ENCODE peak calls at places on chromosomes 11 and 22, in ten cellular contexts. V is GM23248; Z is H1; G is HCT116; A is Peyer's patch; D is iPS DF 6.9; E is left ventricle myocardium inferior; B is spleen; P is endodermal cell; S is CD8-positive, alpha-beta memory T cell. T is an unnamed sample.

GRCh38 chr11:2595205-2595604 is 104.6 kb downstream of the KCNQ1OT1 start:
- DNase-seq in V (no peak), Z (no peak), G (no peak), A (no peak), D (no peak), E (no peak), B (no peak), P (no peak), S (no peak), T (no peak)

GRCh38 chr11:75447415-75447814 is 14.4 kb upstream of the KLHL35 start:
- DNase-seq in V (no peak), Z (no peak), G (no peak), A (no peak), D (no peak), E (no peak), B (no peak), P (no peak), S (no peak), T (no peak)

GRCh38 chr11:70474710-70475109 is 76.4 kb downstream of the CTTN start:
- DNase-seq in V (no peak), Z (no peak), G (no peak), A (no peak), D (no peak), E (no peak), B (no peak), P (no peak), S (no peak), T (no peak)

GRCh38 chr11:76317296-76317695 is 63.6 kb downstream of the THAP12 start:
- DNase-seq in V (no peak), Z (no peak), G (no peak), A (no peak), D (no peak), E (no peak), B (no peak), P (no peak), S (no peak), T (no peak)

GRCh38 chr11:119169272-119169719 is 771 bp downstream of the NLRX1 start:
- DNase-seq in V (peak; percentile 62), Z (peak; percentile 79), G (peak; percentile 53), A (no peak), D (peak; percentile 60), E (peak; percentile 35), B (peak; percentile 85), P (peak; percentile 92), S (no peak), T (peak; percentile 52)

GRCh38 chr11:58654079-58654907 is 31.8 kb downstream of the CNTF start:
- DNase-seq in V (peak; percentile 88), Z (peak; percentile 88), G (peak; percentile 68), A (peak; percentile 84), D (peak; percentile 60), E (peak; percentile 72), B (peak; percentile 92), P (peak; percentile 94), S (peak; percentile 58), T (no peak)

GRCh38 chr11:76235233-76236091 is 29.2 kb upstream of the WNT11 start:
- DNase-seq in V (peak; percentile 96), Z (peak; percentile 99), G (peak; percentile 79), A (peak; percentile 88), D (no peak), E (peak; percentile 84), B (peak; percentile 95), P (peak; percentile 98), S (peak; percentile 84), T (peak; percentile 87)

GRCh38 chr22:24459911-24460310 is 32.5 kb downstream of the ADORA2A start:
- DNase-seq in V (no peak), Z (no peak), G (no peak), A (no peak), D (no peak), E (no peak), B (no peak), P (peak; percentile 14), S (no peak), T (no peak)

GRCh38 chr22:37228106-37229011 is 15.7 kb downstream of the RAC2 start:
- DNase-seq in V (peak; percentile 53), Z (no peak), G (peak; percentile 37), A (peak; percentile 66), D (no peak), E (peak; percentile 43), B (peak; percentile 88), P (no peak), S (peak; percentile 37), T (no peak)

GRCh38 chr22:37229805-37230672 is 14.0 kb downstream of the RAC2 start:
- DNase-seq in V (peak; percentile 90), Z (no peak), G (peak; percentile 51), A (peak; percentile 97), D (no peak), E (peak; percentile 46), B (peak; percentile 97), P (no peak), S (peak; percentile 87), T (no peak)

GRCh38 chr22:37230673-37231405 is 13.2 kb downstream of the RAC2 start:
- DNase-seq in V (no peak), Z (no peak), G (no peak), A (peak; percentile 65), D (no peak), E (no peak), B (peak; percentile 71), P (peak; percentile 38), S (peak; percentile 51), T (no peak)

GRCh38 chr22:37231406-37232139 is 12.5 kb downstream of the RAC2 start:
- DNase-seq in V (no peak), Z (no peak), G (no peak), A (no peak), D (no peak), E (no peak), B (peak; percentile 82), P (peak; percentile 24), S (no peak), T (no peak)

GRCh38 chr22:37229012-37229804 is 14.9 kb downstream of the RAC2 start:
- DNase-seq in V (peak; percentile 85), Z (no peak), G (peak; percentile 43), A (peak; percentile 46), D (no peak), E (no peak), B (peak; percentile 87), P (no peak), S (peak; percentile 41), T (peak; percentile 50)
- H3K4me1 ChIP-seq in V (peaks cover 23% of the 10 kb centered on the region), Z (no peaks in the 10 kb centered on the region), G (peaks cover 24% of the 10 kb centered on the region), A (peaks cover 24% of the 10 kb centered on the region), D (no peaks in the 10 kb centered on the region), E (no peaks in the 10 kb centered on the region), B (peaks cover 91% of the 10 kb centered on the region), P (no peaks in the 10 kb centered on the region), S (peaks cover 94% of the 10 kb centered on the region), T (peaks cover 17% of the 10 kb centered on the region)

GRCh38 chr11:64675417-64676252 is 47.4 kb downstream of the NRXN2 start:
- DNase-seq in V (peak; percentile 97), Z (no peak), G (no peak), A (no peak), D (no peak), E (peak; percentile 80), B (no peak), P (no peak), S (no peak), T (peak; percentile 32)

GRCh38 chr11:64672875-64673274 is 50.1 kb downstream of the NRXN2 start:
- DNase-seq in V (no peak), Z (no peak), G (no peak), A (no peak), D (no peak), E (no peak), B (no peak), P (no peak), S (no peak), T (no peak)

GRCh38 chr11:64676253-64676615 is 46.8 kb downstream of the NRXN2 start:
- DNase-seq in V (no peak), Z (no peak), G (no peak), A (no peak), D (no peak), E (no peak), B (no peak), P (no peak), S (no peak), T (no peak)

GRCh38 chr11:64673279-64673678 is 49.7 kb downstream of the NRXN2 start:
- DNase-seq in V (no peak), Z (no peak), G (no peak), A (no peak), D (no peak), E (no peak), B (no peak), P (no peak), S (no peak), T (no peak)

GRCh38 chr11:64674774-64675173 is 48.2 kb downstream of the NRXN2 start:
- DNase-seq in V (no peak), Z (no peak), G (no peak), A (no peak), D (no peak), E (no peak), B (no peak), P (no peak), S (no peak), T (no peak)
- H3K4me1 ChIP-seq in V (peaks cover 12% of the 10 kb centered on the region), Z (no peaks in the 10 kb centered on the region), G (no peaks in the 10 kb centered on the region), A (no peaks in the 10 kb centered on the region), D (no peaks in the 10 kb centered on the region), E (peaks cover 16% of the 10 kb centered on the region), B (peaks cover 9% of the 10 kb centered on the region), P (peaks cover 9% of the 10 kb centered on the region), S (no peaks in the 10 kb centered on the region), T (no peaks in the 10 kb centered on the region)

DNA sequence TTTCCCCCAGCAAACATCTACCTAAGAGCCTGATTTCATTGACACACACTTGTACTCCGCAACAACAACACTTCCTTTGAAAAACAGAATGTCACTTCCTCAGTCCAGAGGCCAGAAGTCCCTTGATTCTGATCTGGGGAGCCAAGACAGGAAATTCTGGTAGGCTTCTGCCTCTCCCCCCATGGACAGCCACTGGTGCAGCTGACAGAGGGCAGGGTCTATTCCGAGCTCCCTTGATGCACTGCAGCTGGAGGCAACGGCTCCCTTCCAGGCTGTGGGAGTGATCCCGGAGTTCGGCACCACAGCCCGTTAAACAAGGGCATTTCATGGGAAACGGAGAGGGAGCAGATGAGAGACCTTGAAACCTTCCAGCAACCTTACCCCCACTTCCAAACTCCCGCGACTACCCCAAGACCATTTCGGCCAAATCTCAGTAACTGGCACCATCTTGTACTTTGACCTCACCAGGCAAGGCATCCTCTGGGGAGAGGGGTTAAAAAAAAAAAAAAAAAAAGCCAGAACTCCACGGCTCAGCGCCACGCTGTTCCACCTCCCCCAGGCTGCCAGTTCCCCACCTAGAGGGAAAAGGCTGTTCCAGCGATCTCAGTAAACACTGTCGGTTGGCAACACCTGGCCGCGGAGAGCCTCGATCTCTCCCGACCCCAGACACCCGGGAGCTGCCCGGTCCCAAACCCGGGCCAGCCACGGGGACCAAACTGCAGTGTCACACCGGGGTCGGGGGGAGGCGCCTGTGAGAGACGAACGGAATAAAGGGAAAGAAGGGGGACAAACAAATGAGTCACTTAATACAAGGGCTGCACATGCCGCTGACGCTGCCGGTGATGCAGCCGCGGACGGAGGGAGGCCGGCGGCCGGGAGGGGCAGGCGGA is 1.1 kb downstream of the GAB2 start:
- DNase-seq in V (peak; percentile 96), Z (peak; percentile 91), G (peak; percentile 27), A (peak; percentile 84), D (no peak), E (peak; percentile 85), B (peak; percentile 95), P (peak; percentile 93), S (peak; percentile 65), T (peak; percentile 53)
- H3K4me1 ChIP-seq in V (peaks cover 29% of the 10 kb centered on the region), Z (peaks cover 5% of the 10 kb centered on the region), G (peaks cover 5% of the 10 kb centered on the region), A (peaks cover 23% of the 10 kb centered on the region), D (no peaks in the 10 kb centered on the region), E (peaks cover 55% of the 10 kb centered on the region), B (peaks cover 59% of the 10 kb centered on the region), P (no peaks in the 10 kb centered on the region), S (peaks cover 6% of the 10 kb centered on the region), T (no peaks in the 10 kb centered on the region)

DNA sequence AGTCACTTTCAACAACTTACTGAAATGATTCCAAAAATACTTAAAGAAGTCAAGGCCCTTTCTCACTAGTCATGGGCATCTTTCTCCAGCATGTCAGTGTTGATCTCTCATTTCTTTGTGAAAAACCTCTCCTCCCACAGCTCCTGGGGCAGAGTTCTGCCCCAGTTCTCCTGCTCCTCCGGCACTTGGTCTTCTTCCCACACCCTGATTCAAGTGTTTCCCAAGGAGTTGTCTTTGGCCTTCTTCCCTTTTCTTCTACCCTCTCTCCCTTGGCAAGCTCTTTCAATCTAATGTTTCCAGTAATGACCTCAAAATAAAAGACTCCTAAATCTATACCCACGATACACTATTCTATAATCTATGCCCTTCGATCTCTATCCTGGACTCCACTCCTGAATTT is 42.1 kb upstream of the CCDC34 start:
- DNase-seq in V (no peak), Z (no peak), G (no peak), A (no peak), D (no peak), E (no peak), B (no peak), P (no peak), S (no peak), T (no peak)
- H3K4me1 ChIP-seq in V (peaks cover 4% of the 10 kb centered on the region), Z (no peaks in the 10 kb centered on the region), G (no peaks in the 10 kb centered on the region), A (peaks cover 10% of the 10 kb centered on the region), D (no peaks in the 10 kb centered on the region), E (peaks cover 59% of the 10 kb centered on the region), B (no peaks in the 10 kb centered on the region), P (peaks cover 4% of the 10 kb centered on the region), S (no peaks in the 10 kb centered on the region), T (peaks cover 14% of the 10 kb centered on the region)